ENCODE peak calls at places on chromosomes 7 and 10, in ten cellular contexts. One of them, this sample, is unnamed.
A peak's percentile ranks its signal among the peaks of the same experiment; 100 is the strongest.

GRCh38 chr7:106583133-106583532 is 77.8 kb downstream of the CCDC71L start:
- DNase-seq in tibial nerve: no peak
- DNase-seq in transverse colon: no peak
- DNase-seq in ovary: no peak
- DNase-seq in heart left ventricle: no peak
- DNase-seq in right lobe of liver: no peak
- DNase-seq in IMR-90: peak; percentile 90
- DNase-seq in stomach: no peak
- DNase-seq in body of pancreas: no peak
- DNase-seq in breast epithelium: no peak
- DNase-seq in this sample: no peak

GRCh38 chr7:34086064-34086463 is 180.7 kb downstream of the BMPER start:
- DNase-seq in tibial nerve: no peak
- DNase-seq in transverse colon: no peak
- DNase-seq in ovary: no peak
- DNase-seq in heart left ventricle: no peak
- DNase-seq in right lobe of liver: no peak
- DNase-seq in IMR-90: no peak
- DNase-seq in stomach: no peak
- DNase-seq in body of pancreas: no peak
- DNase-seq in breast epithelium: no peak
- DNase-seq in this sample: no peak

GRCh38 chr7:101426303-101427011 is 63.8 kb downstream of the COL26A1 start:
- DNase-seq in tibial nerve: no peak
- DNase-seq in transverse colon: no peak
- DNase-seq in ovary: no peak
- DNase-seq in heart left ventricle: no peak
- DNase-seq in right lobe of liver: no peak
- DNase-seq in IMR-90: no peak
- DNase-seq in stomach: no peak
- DNase-seq in body of pancreas: no peak
- DNase-seq in breast epithelium: no peak
- DNase-seq in this sample: no peak

GRCh38 chr10:44817961-44818649 is 93.0 kb upstream of the TMEM72 start:
- DNase-seq in tibial nerve: no peak
- DNase-seq in transverse colon: no peak
- DNase-seq in ovary: no peak
- DNase-seq in heart left ventricle: no peak
- DNase-seq in right lobe of liver: no peak
- DNase-seq in IMR-90: no peak
- DNase-seq in stomach: no peak
- DNase-seq in body of pancreas: no peak
- DNase-seq in breast epithelium: no peak
- DNase-seq in this sample: no peak

GRCh38 chr7:28643369-28644340 is 231.3 kb downstream of the CREB5 start:
- DNase-seq in tibial nerve: no peak
- DNase-seq in transverse colon: no peak
- DNase-seq in ovary: no peak
- DNase-seq in heart left ventricle: no peak
- DNase-seq in right lobe of liver: no peak
- DNase-seq in IMR-90: no peak
- DNase-seq in stomach: no peak
- DNase-seq in body of pancreas: no peak
- DNase-seq in breast epithelium: no peak
- DNase-seq in this sample: no peak

GRCh38 chr10:48475943-48476278 is 129.0 kb downstream of the ARHGAP22 start:
- DNase-seq in tibial nerve: no peak
- DNase-seq in transverse colon: no peak
- DNase-seq in ovary: no peak
- DNase-seq in heart left ventricle: no peak
- DNase-seq in right lobe of liver: no peak
- DNase-seq in IMR-90: no peak
- DNase-seq in stomach: no peak
- DNase-seq in body of pancreas: no peak
- DNase-seq in breast epithelium: no peak
- DNase-seq in this sample: no peak

GRCh38 chr10:38045129-38045528 is 34.7 kb downstream of the ZNF33A start:
- DNase-seq in tibial nerve: no peak
- DNase-seq in transverse colon: no peak
- DNase-seq in ovary: no peak
- DNase-seq in heart left ventricle: no peak
- DNase-seq in right lobe of liver: no peak
- DNase-seq in IMR-90: no peak
- DNase-seq in stomach: no peak
- DNase-seq in body of pancreas: no peak
- DNase-seq in breast epithelium: no peak
- DNase-seq in this sample: no peak

GRCh38 chr7:95950698-95951097 is 178.3 kb downstream of the DYNC1I1 start:
- DNase-seq in tibial nerve: no peak
- DNase-seq in transverse colon: no peak
- DNase-seq in ovary: no peak
- DNase-seq in heart left ventricle: no peak
- DNase-seq in right lobe of liver: no peak
- DNase-seq in IMR-90: no peak
- DNase-seq in stomach: no peak
- DNase-seq in body of pancreas: no peak
- DNase-seq in breast epithelium: no peak
- DNase-seq in this sample: no peak

GRCh38 chr10:110901954-110902819 is 16.8 kb downstream of the BBIP1 start:
- DNase-seq in tibial nerve: no peak
- DNase-seq in transverse colon: no peak
- DNase-seq in ovary: no peak
- DNase-seq in heart left ventricle: no peak
- DNase-seq in right lobe of liver: no peak
- DNase-seq in IMR-90: peak; percentile 80
- DNase-seq in stomach: no peak
- DNase-seq in body of pancreas: no peak
- DNase-seq in breast epithelium: no peak
- DNase-seq in this sample: no peak

GRCh38 chr10:25974897-25975459 is 40.9 kb downstream of the MYO3A start:
- DNase-seq in tibial nerve: no peak
- DNase-seq in transverse colon: no peak
- DNase-seq in ovary: no peak
- DNase-seq in heart left ventricle: no peak
- DNase-seq in right lobe of liver: no peak
- DNase-seq in IMR-90: no peak
- DNase-seq in stomach: no peak
- DNase-seq in body of pancreas: no peak
- DNase-seq in breast epithelium: no peak
- DNase-seq in this sample: no peak

GRCh38 chr7:137094-137861 is 55.1 kb upstream of the FAM20C start:
- DNase-seq in tibial nerve: no peak
- DNase-seq in transverse colon: peak; percentile 4
- DNase-seq in ovary: no peak
- DNase-seq in heart left ventricle: no peak
- DNase-seq in right lobe of liver: no peak
- DNase-seq in IMR-90: no peak
- DNase-seq in stomach: no peak
- DNase-seq in body of pancreas: no peak
- DNase-seq in breast epithelium: no peak
- DNase-seq in this sample: no peak

GRCh38 chr10:99881371-99881770 is 98.9 kb downstream of the ABCC2 start:
- DNase-seq in tibial nerve: no peak
- DNase-seq in transverse colon: no peak
- DNase-seq in ovary: no peak
- DNase-seq in heart left ventricle: no peak
- DNase-seq in right lobe of liver: no peak
- DNase-seq in IMR-90: no peak
- DNase-seq in stomach: no peak
- DNase-seq in body of pancreas: no peak
- DNase-seq in breast epithelium: no peak
- DNase-seq in this sample: no peak
- TF ChIP-seq POLR2A in tibial nerve: no peak
- TF ChIP-seq POLR2A in transverse colon: no peak
- TF ChIP-seq POLR2A in ovary: no peak
- TF ChIP-seq POLR2A in heart left ventricle: no peak
- TF ChIP-seq POLR2A in right lobe of liver: no peak
- TF ChIP-seq POLR2A in IMR-90: no peak
- TF ChIP-seq POLR2A in stomach: no peak
- TF ChIP-seq POLR2A in body of pancreas: no peak
- TF ChIP-seq POLR2A in breast epithelium: no peak
- TF ChIP-seq POLR2A in this sample: no peak

GRCh38 chr7:5093948-5094347 is 48.3 kb downstream of the RBAK start:
- DNase-seq in tibial nerve: no peak
- DNase-seq in transverse colon: no peak
- DNase-seq in ovary: no peak
- DNase-seq in heart left ventricle: no peak
- DNase-seq in right lobe of liver: no peak
- DNase-seq in IMR-90: no peak
- DNase-seq in stomach: no peak
- DNase-seq in body of pancreas: no peak
- DNase-seq in breast epithelium: no peak
- DNase-seq in this sample: no peak
- H3K9me3 ChIP-seq in tibial nerve: no peaks in the 10 kb centered on the region
- H3K9me3 ChIP-seq in transverse colon: peaks cover 21% of the 10 kb centered on the region
- H3K9me3 ChIP-seq in ovary: no peaks in the 10 kb centered on the region
- H3K9me3 ChIP-seq in heart left ventricle: peaks cover 12% of the 10 kb centered on the region
- H3K9me3 ChIP-seq in right lobe of liver: no peaks in the 10 kb centered on the region
- H3K9me3 ChIP-seq in IMR-90: peaks cover 12% of the 10 kb centered on the region
- H3K9me3 ChIP-seq in stomach: peaks cover 43% of the 10 kb centered on the region
- H3K9me3 ChIP-seq in body of pancreas: no peaks in the 10 kb centered on the region
- H3K9me3 ChIP-seq in breast epithelium: peaks cover 27% of the 10 kb centered on the region
- H3K9me3 ChIP-seq in this sample: peaks cover 28% of the 10 kb centered on the region

DNA sequence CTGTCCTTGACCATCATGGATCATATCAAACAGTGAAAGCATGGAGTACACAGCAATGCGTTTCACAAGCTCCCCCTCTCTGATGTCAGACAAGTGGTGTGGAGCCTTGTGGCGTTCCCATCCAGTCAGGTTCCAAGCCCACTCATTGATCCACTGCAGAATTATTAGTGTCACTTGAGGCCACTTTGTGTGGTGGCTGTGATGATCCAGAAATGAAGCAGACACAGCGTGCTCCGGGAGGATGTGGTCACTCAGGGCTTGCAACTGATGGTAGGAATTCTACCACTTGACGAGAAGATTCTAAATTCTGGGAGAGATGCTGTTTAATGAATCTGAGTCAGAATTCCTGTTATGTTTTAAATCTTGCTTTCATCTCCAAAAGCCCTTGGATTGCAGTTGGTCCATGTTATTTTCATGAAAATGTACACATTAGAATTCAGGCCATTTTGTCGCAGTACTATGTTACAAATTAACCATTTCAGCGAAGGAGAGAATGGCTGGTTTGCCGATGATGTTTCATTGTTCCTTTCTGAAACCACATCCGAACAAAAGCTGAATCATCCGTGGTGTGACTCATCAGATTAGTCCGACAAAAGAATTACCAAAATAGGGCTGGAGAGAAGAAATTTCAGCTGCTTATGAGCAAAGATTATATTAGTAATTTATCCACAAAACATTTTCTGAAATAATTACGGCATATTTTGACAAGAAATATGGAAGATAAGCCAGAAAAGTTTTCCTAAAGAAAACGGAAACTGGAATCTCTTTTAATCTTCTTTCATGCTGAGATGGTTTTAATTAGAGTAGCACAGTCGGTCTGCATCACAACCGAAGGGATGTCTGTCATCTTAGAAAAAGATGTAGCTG is 48.1 kb downstream of the INSYN2A start:
- DNase-seq in tibial nerve: no peak
- DNase-seq in transverse colon: no peak
- DNase-seq in ovary: no peak
- DNase-seq in heart left ventricle: no peak
- DNase-seq in right lobe of liver: no peak
- DNase-seq in IMR-90: peak; percentile 91
- DNase-seq in stomach: no peak
- DNase-seq in body of pancreas: no peak
- DNase-seq in breast epithelium: no peak
- DNase-seq in this sample: no peak
- H3K4me3 ChIP-seq in tibial nerve: no peak overlapping the region
- H3K4me3 ChIP-seq in transverse colon: no peak overlapping the region
- H3K4me3 ChIP-seq in ovary: no peak overlapping the region
- H3K4me3 ChIP-seq in heart left ventricle: no peak overlapping the region
- H3K4me3 ChIP-seq in right lobe of liver: no peak overlapping the region
- H3K4me3 ChIP-seq in IMR-90: peak overlapping the region; percentile 14
- H3K4me3 ChIP-seq in stomach: no peak overlapping the region
- H3K4me3 ChIP-seq in body of pancreas: no peak overlapping the region
- H3K4me3 ChIP-seq in breast epithelium: no peak overlapping the region
- H3K4me3 ChIP-seq in this sample: no peak overlapping the region

GRCh38 chr7:127585044-127585953 is at the start of gene GCC1:
- DNase-seq in tibial nerve: peak; percentile 88
- DNase-seq in transverse colon: peak; percentile 95
- DNase-seq in ovary: peak; percentile 99
- DNase-seq in heart left ventricle: peak; percentile 93
- DNase-seq in right lobe of liver: peak; percentile 93
- DNase-seq in IMR-90: peak; percentile 87
- DNase-seq in stomach: peak; percentile 95
- DNase-seq in body of pancreas: peak; percentile 93
- DNase-seq in breast epithelium: peak; percentile 90
- DNase-seq in this sample: peak; percentile 93
- TF ChIP-seq POLR2A in tibial nerve: peak; percentile 92
- TF ChIP-seq POLR2A in transverse colon: peak; percentile 92
- TF ChIP-seq POLR2A in ovary: peak; percentile 88
- TF ChIP-seq POLR2A in heart left ventricle: peak; percentile 95
- TF ChIP-seq POLR2A in right lobe of liver: peak; percentile 85
- TF ChIP-seq POLR2A in IMR-90: peak; percentile 94
- TF ChIP-seq POLR2A in stomach: peak; percentile 56
- TF ChIP-seq POLR2A in body of pancreas: peak; percentile 90
- TF ChIP-seq POLR2A in breast epithelium: peak; percentile 85
- TF ChIP-seq POLR2A in this sample: peak; percentile 78

GRCh38 chr10:82160291-82160690 is 285.3 kb downstream of the NRG3 start:
- DNase-seq in tibial nerve: no peak
- DNase-seq in transverse colon: no peak
- DNase-seq in ovary: no peak
- DNase-seq in heart left ventricle: no peak
- DNase-seq in right lobe of liver: no peak
- DNase-seq in IMR-90: no peak
- DNase-seq in stomach: no peak
- DNase-seq in body of pancreas: no peak
- DNase-seq in breast epithelium: no peak
- DNase-seq in this sample: no peak
- H3K9me3 ChIP-seq in tibial nerve: no peaks in the 10 kb centered on the region
- H3K9me3 ChIP-seq in transverse colon: no peaks in the 10 kb centered on the region
- H3K9me3 ChIP-seq in ovary: no peaks in the 10 kb centered on the region
- H3K9me3 ChIP-seq in heart left ventricle: no peaks in the 10 kb centered on the region
- H3K9me3 ChIP-seq in right lobe of liver: no peaks in the 10 kb centered on the region
- H3K9me3 ChIP-seq in IMR-90: no peaks in the 10 kb centered on the region
- H3K9me3 ChIP-seq in stomach: no peaks in the 10 kb centered on the region
- H3K9me3 ChIP-seq in body of pancreas: no peaks in the 10 kb centered on the region
- H3K9me3 ChIP-seq in breast epithelium: no peaks in the 10 kb centered on the region
- H3K9me3 ChIP-seq in this sample: no peaks in the 10 kb centered on the region

GRCh38 chr7:33050425-33051318 is 11.9 kb downstream of the NT5C3A start:
- DNase-seq in tibial nerve: no peak
- DNase-seq in transverse colon: no peak
- DNase-seq in ovary: no peak
- DNase-seq in heart left ventricle: no peak
- DNase-seq in right lobe of liver: no peak
- DNase-seq in IMR-90: peak; percentile 59
- DNase-seq in stomach: no peak
- DNase-seq in body of pancreas: peak; percentile 35
- DNase-seq in breast epithelium: no peak
- DNase-seq in this sample: peak; percentile 34
- H3K4me3 ChIP-seq in tibial nerve: no peak overlapping the region
- H3K4me3 ChIP-seq in transverse colon: no peak overlapping the region
- H3K4me3 ChIP-seq in ovary: no peak overlapping the region
- H3K4me3 ChIP-seq in heart left ventricle: peak overlapping the region; percentile 11
- H3K4me3 ChIP-seq in right lobe of liver: no peak overlapping the region
- H3K4me3 ChIP-seq in IMR-90: no peak overlapping the region
- H3K4me3 ChIP-seq in stomach: no peak overlapping the region
- H3K4me3 ChIP-seq in body of pancreas: no peak overlapping the region
- H3K4me3 ChIP-seq in breast epithelium: no peak overlapping the region
- H3K4me3 ChIP-seq in this sample: peak overlapping the region; percentile 2

GRCh38 chr7:36389371-36390198 is at the start of gene ANLN:
- DNase-seq in tibial nerve: peak; percentile 85
- DNase-seq in transverse colon: peak; percentile 95
- DNase-seq in ovary: peak; percentile 95
- DNase-seq in heart left ventricle: peak; percentile 92
- DNase-seq in right lobe of liver: peak; percentile 94
- DNase-seq in IMR-90: peak; percentile 89
- DNase-seq in stomach: peak; percentile 94
- DNase-seq in body of pancreas: peak; percentile 95
- DNase-seq in breast epithelium: peak; percentile 91
- DNase-seq in this sample: peak; percentile 93
- TF ChIP-seq POLR2A in tibial nerve: peak; percentile 50
- TF ChIP-seq POLR2A in transverse colon: no peak
- TF ChIP-seq POLR2A in ovary: peak; percentile 19
- TF ChIP-seq POLR2A in heart left ventricle: peak; percentile 44
- TF ChIP-seq POLR2A in right lobe of liver: peak; percentile 13
- TF ChIP-seq POLR2A in IMR-90: peak; percentile 74
- TF ChIP-seq POLR2A in stomach: no peak
- TF ChIP-seq POLR2A in body of pancreas: peak; percentile 45
- TF ChIP-seq POLR2A in breast epithelium: no peak
- TF ChIP-seq POLR2A in this sample: peak; percentile 13

This sample was measured in adrenal gland.